ENCODE peak calls at places on chromosome 14, in ten cellular contexts. J is iPS DF 6.9, M is tibial nerve, R is mucosa of descending colon, V is DND-41, P is right lobe of liver, Q is astrocyte of the spinal cord, S is IMR-90, E is heart left ventricle, D is fibroblast of mammary gland. B is an unnamed sample.

GRCh38 chr14:95440951-95441350 is 75.5 kb downstream of the SYNE3 start:
- DNase-seq in J (no peak), M (no peak), R (no peak), V (no peak), P (no peak), Q (no peak), S (peak), E (no peak), D (no peak), B (no peak)

GRCh38 chr14:74019743-74020142 is 594 bp downstream of the BBOF1 start:
- DNase-seq in J (no peak), M (peak), R (no peak), V (no peak), P (no peak), Q (peak), S (peak), E (no peak), D (peak), B (no peak)

GRCh38 chr14:57502581-57503254 is 9.1 kb upstream of the CCDC198 start:
- DNase-seq in J (no peak), M (no peak), R (no peak), V (no peak), P (no peak), Q (peak), S (no peak), E (peak), D (peak), B (no peak)

GRCh38 chr14:95059126-95059525 is 98.2 kb downstream of the DICER1 start:
- DNase-seq in J (no peak), M (no peak), R (no peak), V (peak), P (no peak), Q (no peak), S (no peak), E (no peak), D (no peak), B (no peak)

GRCh38 chr14:68942281-68943035 is 36.6 kb downstream of the ACTN1 start:
- DNase-seq in J (no peak), M (no peak), R (no peak), V (no peak), P (no peak), Q (no peak), S (peak), E (no peak), D (no peak), B (no peak)

GRCh38 chr14:22666203-22666893 is 22.2 kb upstream of the OR6J1 start:
- DNase-seq in J (no peak), M (no peak), R (no peak), V (no peak), P (no peak), Q (no peak), S (no peak), E (no peak), D (no peak), B (no peak)

GRCh38 chr14:72781476-72782181 is 112.3 kb downstream of the DPF3 start:
- DNase-seq in J (no peak), M (no peak), R (no peak), V (no peak), P (no peak), Q (peak), S (peak), E (no peak), D (peak), B (no peak)

GRCh38 chr14:82872494-82872893 is 1338.8 kb upstream of the SEL1L start:
- DNase-seq in J (no peak), M (no peak), R (no peak), V (no peak), P (no peak), Q (no peak), S (no peak), E (no peak), D (no peak), B (no peak)

GRCh38 chr14:94681300-94682060 is 69.3 kb downstream of the SERPINA3 start:
- DNase-seq in J (peak), M (peak), R (no peak), V (peak), P (peak), Q (peak), S (peak), E (no peak), D (peak), B (no peak)

GRCh38 chr14:23351681-23352505 is 794 bp downstream of the SLC22A17 start:
- DNase-seq in J (no peak), M (no peak), R (no peak), V (no peak), P (no peak), Q (no peak), S (no peak), E (no peak), D (no peak), B (no peak)

GRCh38 chr14:51674294-51675002 is 22.7 kb downstream of the FRMD6 start:
- DNase-seq in J (no peak), M (no peak), R (no peak), V (no peak), P (no peak), Q (peak), S (peak), E (no peak), D (peak), B (no peak)

GRCh38 chr14:51575225-51576111 is 76.2 kb upstream of the FRMD6 start:
- DNase-seq in J (no peak), M (no peak), R (no peak), V (no peak), P (no peak), Q (no peak), S (peak), E (peak), D (peak), B (no peak)

GRCh38 chr14:94412671-94413638 is 24.6 kb upstream of the SERPINA1 start:
- DNase-seq in J (peak), M (no peak), R (no peak), V (no peak), P (peak), Q (no peak), S (no peak), E (no peak), D (no peak), B (no peak)

GRCh38 chr14:61928300-61928699 is 166.1 kb downstream of the SNAPC1 start:
- DNase-seq in J (no peak), M (no peak), R (no peak), V (no peak), P (no peak), Q (no peak), S (no peak), E (no peak), D (no peak), B (no peak)

GRCh38 chr14:89268514-89268913 is 148.5 kb downstream of the FOXN3 start:
- DNase-seq in J (no peak), M (no peak), R (no peak), V (no peak), P (no peak), Q (no peak), S (no peak), E (no peak), D (no peak), B (no peak)

GRCh38 chr14:104140213-104140462 is 1.8 kb downstream of the KIF26A start:
- DNase-seq in J (no peak), M (no peak), R (peak), V (no peak), P (peak), Q (no peak), S (no peak), E (no peak), D (no peak), B (no peak)

GRCh38 chr14:104438166-104438887 is 141.2 kb upstream of the C14orf180 start:
- DNase-seq in J (no peak), M (no peak), R (no peak), V (no peak), P (no peak), Q (no peak), S (no peak), E (no peak), D (no peak), B (no peak)

GRCh38 chr14:76050797-76051392 is 65.3 kb downstream of the IFT43 start:
- DNase-seq in J (peak), M (peak), R (no peak), V (peak), P (no peak), Q (peak), S (peak), E (peak), D (peak), B (peak)

GRCh38 chr14:103879118-103879569 is 31.8 kb upstream of the PPP1R13B start:
- DNase-seq in J (no peak), M (no peak), R (no peak), V (no peak), P (no peak), Q (no peak), S (no peak), E (no peak), D (no peak), B (no peak)

GRCh38 chr14:91146661-91147060 is 32.8 kb downstream of the DGLUCY start:
- DNase-seq in J (no peak), M (no peak), R (no peak), V (no peak), P (no peak), Q (no peak), S (no peak), E (no peak), D (no peak), B (no peak)

GRCh38 chr14:69573841-69574265 is 818 bp downstream of the CCDC177 start:
- DNase-seq in J (no peak), M (no peak), R (no peak), V (no peak), P (no peak), Q (no peak), S (no peak), E (no peak), D (no peak), B (no peak)

GRCh38 chr14:80982711-80983110 is 27.3 kb downstream of the TSHR start:
- DNase-seq in J (no peak), M (no peak), R (no peak), V (no peak), P (no peak), Q (no peak), S (no peak), E (no peak), D (no peak), B (no peak)

GRCh38 chr14:105420976-105421674 is 1.5 kb downstream of the MTA1 start:
- DNase-seq in J (no peak), M (no peak), R (no peak), V (no peak), P (no peak), Q (no peak), S (no peak), E (no peak), D (no peak), B (no peak)

GRCh38 chr14:28673056-28673455 is 93.5 kb upstream of the FOXG1 start:
- DNase-seq in J (no peak), M (no peak), R (no peak), V (no peak), P (no peak), Q (peak), S (no peak), E (no peak), D (peak), B (no peak)

GRCh38 chr14:101225116-101225728 is 321.7 kb upstream of the RTL1 start:
- DNase-seq in J (no peak), M (no peak), R (no peak), V (peak), P (peak), Q (no peak), S (no peak), E (no peak), D (no peak), B (no peak)

GRCh38 chr14:73287071-73287470 is 49.8 kb downstream of the PAPLN start:
- DNase-seq in J (no peak), M (no peak), R (no peak), V (no peak), P (no peak), Q (no peak), S (no peak), E (no peak), D (no peak), B (no peak)

GRCh38 chr14:61663312-61663974 is 31.9 kb upstream of the HIF1A start:
- DNase-seq in J (no peak), M (no peak), R (no peak), V (no peak), P (no peak), Q (no peak), S (no peak), E (no peak), D (no peak), B (no peak)

GRCh38 chr14:39320318-39320717 is 86.6 kb downstream of the MIA2 start:
- DNase-seq in J (no peak), M (no peak), R (no peak), V (no peak), P (no peak), Q (no peak), S (peak), E (no peak), D (no peak), B (no peak)

GRCh38 chr14:106605548-106606448 is 1079.4 kb downstream of the TMEM121 start:
- DNase-seq in J (no peak), M (no peak), R (peak), V (peak), P (peak), Q (no peak), S (no peak), E (no peak), D (no peak), B (peak)

GRCh38 chr14:93734086-93734822 is 54.0 kb downstream of the PRIMA1 start:
- DNase-seq in J (no peak), M (no peak), R (no peak), V (peak), P (no peak), Q (no peak), S (no peak), E (no peak), D (no peak), B (no peak)

GRCh38 chr14:70281938-70282337 is 77.5 kb downstream of the COX16 start:
- DNase-seq in J (no peak), M (no peak), R (no peak), V (no peak), P (no peak), Q (no peak), S (no peak), E (no peak), D (no peak), B (no peak)

GRCh38 chr14:105376521-105377440 is 21.6 kb upstream of the TEX22 start:
- DNase-seq in J (no peak), M (no peak), R (no peak), V (no peak), P (no peak), Q (no peak), S (no peak), E (no peak), D (no peak), B (no peak)

GRCh38 chr14:94144765-94145164 is 15.4 kb upstream of the IFI27L2 start:
- DNase-seq in J (no peak), M (no peak), R (no peak), V (peak), P (no peak), Q (no peak), S (no peak), E (no peak), D (no peak), B (no peak)

GRCh38 chr14:72739446-72740405 is 154.2 kb downstream of the DPF3 start:
- DNase-seq in J (no peak), M (no peak), R (no peak), V (no peak), P (no peak), Q (no peak), S (no peak), E (no peak), D (no peak), B (no peak)

GRCh38 chr14:63614964-63615363 is 26.7 kb downstream of the WDR89 start:
- DNase-seq in J (no peak), M (no peak), R (no peak), V (no peak), P (no peak), Q (peak), S (peak), E (no peak), D (peak), B (no peak)

GRCh38 chr14:22887260-22887989 is 4.4 kb downstream of the REM2 start:
- DNase-seq in J (no peak), M (peak), R (peak), V (no peak), P (no peak), Q (peak), S (peak), E (no peak), D (peak), B (peak)

GRCh38 chr14:36829547-36829946 is 167.9 kb downstream of the PAX9 start:
- DNase-seq in J (no peak), M (no peak), R (no peak), V (no peak), P (no peak), Q (no peak), S (no peak), E (no peak), D (no peak), B (no peak)

GRCh38 chr14:85587152-85587697 is 57.3 kb downstream of the FLRT2 start:
- DNase-seq in J (no peak), M (no peak), R (no peak), V (peak), P (no peak), Q (peak), S (peak), E (no peak), D (peak), B (no peak)

DNA sequence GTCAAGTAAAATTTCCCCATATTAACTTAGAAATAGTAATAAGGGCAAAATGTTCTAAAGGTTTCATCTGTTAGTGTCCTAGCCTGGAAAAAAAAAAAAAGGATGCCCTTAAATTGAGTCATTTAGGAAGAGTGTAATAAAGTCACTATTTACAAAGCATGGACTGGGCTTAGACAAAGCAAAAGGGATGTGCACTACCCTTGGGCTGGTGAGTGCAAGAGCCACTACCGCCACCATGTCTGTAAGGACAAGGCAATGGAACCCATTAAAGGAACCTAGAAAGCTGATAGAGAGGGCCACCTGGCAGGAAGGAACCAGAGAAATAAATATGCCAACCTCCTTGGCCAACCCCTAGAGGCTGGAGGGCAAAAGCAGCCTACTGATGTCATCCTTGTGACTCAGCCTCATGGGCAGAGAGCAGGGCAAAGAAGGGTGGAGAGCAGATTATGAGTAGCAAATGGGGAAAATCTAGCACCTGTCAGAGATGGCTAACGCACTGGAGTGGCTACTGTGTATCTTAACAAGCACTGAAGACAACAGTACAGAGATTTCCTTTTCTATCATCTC is 59.5 kb upstream of the FUT8 start:
- DNase-seq in J (no peak), M (no peak), R (no peak), V (peak), P (no peak), Q (no peak), S (no peak), E (no peak), D (no peak), B (no peak)
- H3K4me3 ChIP-seq in J (no peak), M (no peak), R (no peak), V (no peak), P (no peak), Q (no peak), S (no peak), E (no peak), D (no peak), B (no peak)

GRCh38 chr14:60515696-60516284 is 6.8 kb downstream of the SIX6 start:
- DNase-seq in J (no peak), M (no peak), R (no peak), V (no peak), P (no peak), Q (no peak), S (no peak), E (no peak), D (no peak), B (no peak)
- H3K4me3 ChIP-seq in J (peak), M (peak), R (no peak), V (no peak), P (no peak), Q (no peak), S (no peak), E (no peak), D (no peak), B (no peak)

GRCh38 chr14:54509546-54510501 is at the start of gene CGRRF1:
- DNase-seq in J (peak), M (peak), R (peak), V (peak), P (peak), Q (peak), S (peak), E (peak), D (peak), B (peak)
- H3K4me3 ChIP-seq in J (peak), M (peak), R (peak), V (peak), P (peak), Q (peak), S (peak), E (peak), D (peak), B (peak)

GRCh38 chr14:38127784-38128183 is 79.9 kb upstream of the SSTR1 start:
- DNase-seq in J (no peak), M (no peak), R (no peak), V (no peak), P (no peak), Q (no peak), S (peak), E (no peak), D (peak), B (no peak)

GRCh38 chr14:38125484-38125912 is 82.2 kb upstream of the SSTR1 start:
- DNase-seq in J (no peak), M (no peak), R (no peak), V (no peak), P (no peak), Q (no peak), S (no peak), E (no peak), D (no peak), B (no peak)

GRCh38 chr14:38128640-38129039 is 79.1 kb upstream of the SSTR1 start:
- DNase-seq in J (no peak), M (no peak), R (no peak), V (no peak), P (no peak), Q (no peak), S (no peak), E (no peak), D (no peak), B (no peak)

GRCh38 chr14:38129192-38129591 is 78.5 kb upstream of the SSTR1 start:
- DNase-seq in J (no peak), M (no peak), R (no peak), V (no peak), P (no peak), Q (no peak), S (no peak), E (no peak), D (no peak), B (no peak)

DNA sequence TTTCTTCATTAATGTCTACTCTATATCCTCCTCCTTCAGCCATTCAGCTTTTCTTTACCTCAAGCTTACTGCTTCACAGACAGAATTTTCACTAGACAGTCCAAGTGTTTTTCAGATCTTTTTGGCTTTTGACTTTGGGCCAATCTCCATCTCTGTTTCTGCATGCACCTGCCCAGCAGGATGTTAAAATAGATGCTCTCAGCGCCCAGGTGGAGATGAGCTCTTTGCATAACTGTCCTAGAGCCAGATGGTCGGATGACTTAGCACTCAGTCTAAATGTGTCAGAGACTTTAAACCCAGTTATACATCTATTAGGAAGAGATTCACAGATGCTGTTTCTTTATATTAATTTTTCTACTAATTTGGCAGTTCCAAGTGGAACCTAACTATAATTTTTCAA is 80.3 kb upstream of the SSTR1 start:
- DNase-seq in J (no peak), M (no peak), R (no peak), V (no peak), P (no peak), Q (no peak), S (no peak), E (no peak), D (no peak), B (no peak)
- H3K4me3 ChIP-seq in J (no peak), M (no peak), R (no peak), V (no peak), P (no peak), Q (no peak), S (no peak), E (no peak), D (no peak), B (no peak)

B was measured in naive thymus-derived CD4-positive, alpha-beta T cell.